ENCODE peak calls at places on chromosomes 12 and 14, in seven cellular contexts. One of them, this sample, is unnamed.
A peak's percentile ranks its signal among the peaks of the same experiment; 100 is the strongest.

GRCh38 chr14:72796935-72797334 is 97.0 kb downstream of the DPF3 start:
- DNase-seq in AG04450: no peak
- DNase-seq in skeletal muscle cell: no peak
- DNase-seq in NB4: no peak
- DNase-seq in mammary epithelial cell: no peak
- DNase-seq in astrocyte of the cerebellum: no peak
- DNase-seq in left lung: no peak
- DNase-seq in this sample: no peak

GRCh38 chr14:75995372-75996041 is 9.9 kb downstream of the IFT43 start:
- DNase-seq in AG04450: peak; percentile 80
- DNase-seq in skeletal muscle cell: peak; percentile 49
- DNase-seq in NB4: no peak
- DNase-seq in mammary epithelial cell: no peak
- DNase-seq in astrocyte of the cerebellum: no peak
- DNase-seq in left lung: no peak
- DNase-seq in this sample: no peak

GRCh38 chr12:32024884-32025599 is 65.8 kb downstream of the RESF1 start:
- DNase-seq in AG04450: no peak
- DNase-seq in skeletal muscle cell: no peak
- DNase-seq in NB4: no peak
- DNase-seq in mammary epithelial cell: no peak
- DNase-seq in astrocyte of the cerebellum: no peak
- DNase-seq in left lung: no peak
- DNase-seq in this sample: no peak

GRCh38 chr14:91898256-91898843 is 31.0 kb upstream of the TC2N start:
- DNase-seq in AG04450: no peak
- DNase-seq in skeletal muscle cell: peak; percentile 33
- DNase-seq in NB4: no peak
- DNase-seq in mammary epithelial cell: no peak
- DNase-seq in astrocyte of the cerebellum: no peak
- DNase-seq in left lung: no peak
- DNase-seq in this sample: no peak

GRCh38 chr12:90543393-90543792 is 411.6 kb downstream of the CCER1 start:
- DNase-seq in AG04450: no peak
- DNase-seq in skeletal muscle cell: no peak
- DNase-seq in NB4: no peak
- DNase-seq in mammary epithelial cell: no peak
- DNase-seq in astrocyte of the cerebellum: peak; percentile 40
- DNase-seq in left lung: no peak
- DNase-seq in this sample: no peak

GRCh38 chr14:71716371-71716770 is 215.9 kb upstream of the RGS6 start:
- DNase-seq in AG04450: no peak
- DNase-seq in skeletal muscle cell: peak; percentile 68
- DNase-seq in NB4: no peak
- DNase-seq in mammary epithelial cell: no peak
- DNase-seq in astrocyte of the cerebellum: no peak
- DNase-seq in left lung: no peak
- DNase-seq in this sample: no peak

GRCh38 chr12:122517877-122518276 is 8.9 kb downstream of the RSRC2 start:
- DNase-seq in AG04450: peak; percentile 82
- DNase-seq in skeletal muscle cell: peak; percentile 54
- DNase-seq in NB4: peak; percentile 49
- DNase-seq in mammary epithelial cell: peak; percentile 84
- DNase-seq in astrocyte of the cerebellum: peak; percentile 96
- DNase-seq in left lung: no peak
- DNase-seq in this sample: no peak

GRCh38 chr12:5177731-5178130 is 134.1 kb downstream of the KCNA5 start:
- DNase-seq in AG04450: no peak
- DNase-seq in skeletal muscle cell: no peak
- DNase-seq in NB4: no peak
- DNase-seq in mammary epithelial cell: peak; percentile 79
- DNase-seq in astrocyte of the cerebellum: no peak
- DNase-seq in left lung: no peak
- DNase-seq in this sample: no peak

GRCh38 chr14:36661506-36662257 is at the start of gene PAX9:
- DNase-seq in AG04450: no peak
- DNase-seq in skeletal muscle cell: peak; percentile 39
- DNase-seq in NB4: peak; percentile 29
- DNase-seq in mammary epithelial cell: peak; percentile 87
- DNase-seq in astrocyte of the cerebellum: peak; percentile 18
- DNase-seq in left lung: peak; percentile 83
- DNase-seq in this sample: no peak

GRCh38 chr12:114667669-114668150 is 16.3 kb downstream of the TBX3 start:
- DNase-seq in AG04450: no peak
- DNase-seq in skeletal muscle cell: no peak
- DNase-seq in NB4: no peak
- DNase-seq in mammary epithelial cell: no peak
- DNase-seq in astrocyte of the cerebellum: no peak
- DNase-seq in left lung: no peak
- DNase-seq in this sample: no peak
- H3K4me3 ChIP-seq in AG04450: peak overlapping the region; percentile 59
- H3K4me3 ChIP-seq in skeletal muscle cell: peak overlapping the region; percentile 49
- H3K4me3 ChIP-seq in NB4: no peak overlapping the region
- H3K4me3 ChIP-seq in mammary epithelial cell: peak overlapping the region; percentile 43
- H3K4me3 ChIP-seq in astrocyte of the cerebellum: peak overlapping the region; percentile 39
- H3K4me3 ChIP-seq in left lung: peak overlapping the region; percentile 29
- H3K4me3 ChIP-seq in this sample: peak overlapping the region; percentile 33

GRCh38 chr14:50675597-50675996 is 7.5 kb upstream of the SAV1 start:
- DNase-seq in AG04450: no peak
- DNase-seq in skeletal muscle cell: no peak
- DNase-seq in NB4: no peak
- DNase-seq in mammary epithelial cell: no peak
- DNase-seq in astrocyte of the cerebellum: no peak
- DNase-seq in left lung: no peak
- DNase-seq in this sample: no peak

GRCh38 chr14:50678163-50678562 is 10.1 kb upstream of the SAV1 start:
- DNase-seq in AG04450: no peak
- DNase-seq in skeletal muscle cell: no peak
- DNase-seq in NB4: no peak
- DNase-seq in mammary epithelial cell: no peak
- DNase-seq in astrocyte of the cerebellum: no peak
- DNase-seq in left lung: no peak
- DNase-seq in this sample: no peak

GRCh38 chr14:50679674-50680073 is 11.6 kb upstream of the SAV1 start:
- DNase-seq in AG04450: no peak
- DNase-seq in skeletal muscle cell: no peak
- DNase-seq in NB4: no peak
- DNase-seq in mammary epithelial cell: no peak
- DNase-seq in astrocyte of the cerebellum: no peak
- DNase-seq in left lung: no peak
- DNase-seq in this sample: no peak

GRCh38 chr14:50677527-50678063 is 9.5 kb upstream of the SAV1 start:
- DNase-seq in AG04450: no peak
- DNase-seq in skeletal muscle cell: no peak
- DNase-seq in NB4: peak; percentile 66
- DNase-seq in mammary epithelial cell: peak; percentile 95
- DNase-seq in astrocyte of the cerebellum: peak; percentile 49
- DNase-seq in left lung: no peak
- DNase-seq in this sample: no peak

DNA sequence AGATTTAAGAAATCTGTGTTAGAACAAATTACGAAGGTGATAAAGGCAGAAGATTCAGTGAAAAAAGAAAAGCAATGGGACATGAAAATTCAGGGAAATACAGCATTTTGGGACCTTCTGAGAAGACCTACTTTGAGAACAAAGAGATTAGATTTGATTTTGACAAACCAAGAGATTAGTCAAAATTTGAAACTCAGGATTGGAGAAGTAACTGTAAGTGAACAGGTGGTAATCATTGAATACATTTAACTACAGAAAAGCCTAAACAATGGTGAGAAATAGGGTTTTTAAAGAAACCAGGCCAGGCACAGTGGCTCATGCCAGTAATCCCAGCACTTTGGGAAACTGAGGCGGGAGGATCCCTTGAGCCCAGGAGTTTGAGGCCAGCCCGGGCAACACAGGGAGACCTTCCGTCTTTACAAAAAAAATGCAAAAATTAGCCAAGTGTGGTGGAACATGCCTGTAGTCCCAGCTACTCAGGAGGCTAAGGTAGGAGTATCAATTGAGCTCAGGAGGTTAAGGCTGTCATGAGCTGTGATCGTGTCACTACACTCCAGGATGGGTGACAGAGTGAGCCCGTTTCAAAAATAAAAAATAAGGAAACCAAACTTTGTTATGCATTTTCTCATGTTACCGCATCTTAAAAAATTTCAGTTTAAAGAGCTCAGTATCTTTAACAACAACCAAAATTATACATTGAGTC is 8.9 kb upstream of the SAV1 start:
- DNase-seq in AG04450: no peak
- DNase-seq in skeletal muscle cell: no peak
- DNase-seq in NB4: no peak
- DNase-seq in mammary epithelial cell: no peak
- DNase-seq in astrocyte of the cerebellum: no peak
- DNase-seq in left lung: no peak
- DNase-seq in this sample: no peak
- H3K4me3 ChIP-seq in AG04450: no peak overlapping the region
- H3K4me3 ChIP-seq in skeletal muscle cell: no peak overlapping the region
- H3K4me3 ChIP-seq in NB4: no peak overlapping the region
- H3K4me3 ChIP-seq in mammary epithelial cell: no peak overlapping the region
- H3K4me3 ChIP-seq in astrocyte of the cerebellum: no peak overlapping the region
- H3K4me3 ChIP-seq in left lung: no peak overlapping the region
- H3K4me3 ChIP-seq in this sample: no peak overlapping the region

DNA sequence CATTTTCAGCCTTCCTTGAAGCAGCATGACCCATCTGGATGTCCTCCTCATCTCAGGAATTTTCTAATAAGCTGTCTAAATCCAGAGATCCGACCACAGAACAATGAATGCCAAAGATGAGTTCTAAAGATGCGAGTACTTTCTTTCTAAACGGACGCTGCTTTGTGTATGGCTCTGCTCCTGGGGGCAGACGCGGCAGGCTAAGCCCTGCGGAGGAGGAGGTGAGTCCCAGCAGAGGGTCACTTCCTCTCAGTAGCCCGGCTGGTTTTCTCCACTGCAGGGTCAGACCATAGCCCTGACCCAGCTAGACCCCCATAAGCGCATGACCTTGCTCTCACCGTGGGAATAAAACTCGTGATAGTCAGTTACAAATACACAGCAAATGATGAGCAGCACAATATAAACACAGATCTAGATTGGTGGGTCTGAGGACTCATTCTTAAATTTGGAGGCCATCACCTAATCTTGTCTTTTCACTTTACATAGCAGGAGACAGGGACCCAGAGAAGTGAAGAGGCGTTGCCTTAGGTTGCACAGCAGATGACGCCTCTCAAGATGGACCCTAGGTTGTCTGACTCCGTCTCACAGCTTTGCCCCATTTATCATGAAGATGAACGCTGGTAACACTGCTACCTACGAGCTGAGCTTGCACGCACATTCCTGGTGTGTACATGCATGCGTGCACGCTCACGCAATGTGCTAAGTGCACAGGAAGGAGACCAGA is 16.6 kb downstream of the SSH1 start:
- DNase-seq in AG04450: no peak
- DNase-seq in skeletal muscle cell: no peak
- DNase-seq in NB4: peak; percentile 44
- DNase-seq in mammary epithelial cell: no peak
- DNase-seq in astrocyte of the cerebellum: no peak
- DNase-seq in left lung: no peak
- DNase-seq in this sample: no peak
- H3K4me3 ChIP-seq in AG04450: no peak overlapping the region
- H3K4me3 ChIP-seq in skeletal muscle cell: no peak overlapping the region
- H3K4me3 ChIP-seq in NB4: no peak overlapping the region
- H3K4me3 ChIP-seq in mammary epithelial cell: no peak overlapping the region
- H3K4me3 ChIP-seq in astrocyte of the cerebellum: no peak overlapping the region
- H3K4me3 ChIP-seq in left lung: no peak overlapping the region
- H3K4me3 ChIP-seq in this sample: no peak overlapping the region

GRCh38 chr12:19220205-19220604 is 90.7 kb downstream of the PLEKHA5 start:
- DNase-seq in AG04450: no peak
- DNase-seq in skeletal muscle cell: peak; percentile 45
- DNase-seq in NB4: no peak
- DNase-seq in mammary epithelial cell: peak; percentile 63
- DNase-seq in astrocyte of the cerebellum: peak; percentile 72
- DNase-seq in left lung: no peak
- DNase-seq in this sample: no peak
- H3K4me3 ChIP-seq in AG04450: no peak overlapping the region
- H3K4me3 ChIP-seq in skeletal muscle cell: no peak overlapping the region
- H3K4me3 ChIP-seq in NB4: no peak overlapping the region
- H3K4me3 ChIP-seq in mammary epithelial cell: no peak overlapping the region
- H3K4me3 ChIP-seq in astrocyte of the cerebellum: no peak overlapping the region
- H3K4me3 ChIP-seq in left lung: no peak overlapping the region
- H3K4me3 ChIP-seq in this sample: no peak overlapping the region

DNA sequence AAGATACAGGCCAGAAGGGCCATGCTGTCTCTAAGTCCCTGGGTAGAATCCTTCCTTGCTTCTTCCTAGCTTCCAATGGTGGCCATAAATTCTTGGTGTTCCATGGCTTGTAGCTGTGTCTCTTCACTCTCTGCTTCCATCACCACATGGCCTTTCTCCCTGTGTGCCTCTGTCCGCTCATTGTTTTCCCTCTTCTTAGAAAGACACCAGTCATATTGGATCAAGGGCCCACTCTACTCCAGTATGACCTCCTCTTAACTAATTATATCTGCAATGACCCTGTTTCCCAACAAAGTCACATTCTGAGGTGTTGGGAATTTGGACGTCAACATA is 7.6 kb upstream of the MAP1LC3B2 start:
- DNase-seq in AG04450: no peak
- DNase-seq in skeletal muscle cell: no peak
- DNase-seq in NB4: no peak
- DNase-seq in mammary epithelial cell: no peak
- DNase-seq in astrocyte of the cerebellum: no peak
- DNase-seq in left lung: no peak
- DNase-seq in this sample: no peak
- H3K4me3 ChIP-seq in AG04450: no peak overlapping the region
- H3K4me3 ChIP-seq in skeletal muscle cell: no peak overlapping the region
- H3K4me3 ChIP-seq in NB4: no peak overlapping the region
- H3K4me3 ChIP-seq in mammary epithelial cell: no peak overlapping the region
- H3K4me3 ChIP-seq in astrocyte of the cerebellum: no peak overlapping the region
- H3K4me3 ChIP-seq in left lung: no peak overlapping the region
- H3K4me3 ChIP-seq in this sample: no peak overlapping the region